ENCODE peak calls at places on chromosomes 5 and 9, in five cellular contexts. S is neural crest cell; A is activated T-cell treated with anti-CD3 and anti-CD28 coated beads, Interleukin-2, amount 50 U/mL, for 4 hours; T is HCT116; M is LNCaP clone FGC. R is an unnamed sample.
A peak's percentile ranks its signal among the peaks of the same experiment; 100 is the strongest.

GRCh38 chr5:5494489-5495402 is 72.3 kb downstream of the ICE1 start:
- DNase-seq in S (peak; percentile 44), M (peak; percentile 39), A (peak; percentile 78), T (peak; percentile 55), R (no peak)

GRCh38 chr9:5230554-5230953 is 665 bp upstream of the INSL4 start:
- DNase-seq in A (no peak), M (no peak), T (no peak), S (no peak), R (no peak)

GRCh38 chr5:112757468-112758208 is 20.0 kb downstream of the APC start:
- DNase-seq in A (no peak), T (peak; percentile 48), M (peak; percentile 59), S (no peak), R (peak; percentile 42)

GRCh38 chr5:89769975-89770374 is 639.6 kb downstream of the CETN3 start:
- DNase-seq in A (no peak), T (peak; percentile 2), M (no peak), S (no peak), R (peak; percentile 12)

GRCh38 chr5:766666-767431 is 17.7 kb downstream of the ZDHHC11B start:
- DNase-seq in S (no peak), M (no peak), A (no peak), T (no peak), R (no peak)

GRCh38 chr5:163434410-163434866 is 3.0 kb upstream of the CCNG1 start:
- DNase-seq in T (no peak), A (no peak), S (no peak), M (no peak), R (no peak)

GRCh38 chr9:129141066-129142041 is 30.1 kb downstream of the PTPA start:
- DNase-seq in T (no peak), A (no peak), S (no peak), M (no peak), R (no peak)

GRCh38 chr9:79663299-79663698 is 91.5 kb downstream of the TLE4 start:
- DNase-seq in T (no peak), M (no peak), A (no peak), S (no peak), R (no peak)

GRCh38 chr5:113084402-113085083 is 107.9 kb downstream of the DCP2 start:
- DNase-seq in M (no peak), T (no peak), S (no peak), A (no peak), R (no peak)

GRCh38 chr9:16341176-16341575 is 529.3 kb downstream of the BNC2 start:
- DNase-seq in A (no peak), M (no peak), S (no peak), T (no peak), R (no peak)

GRCh38 chr5:35149041-35149440 is 81.2 kb downstream of the PRLR start:
- DNase-seq in S (no peak), A (no peak), T (no peak), M (no peak), R (no peak)

GRCh38 chr5:141479776-141480175 is 4.0 kb downstream of the PCDHGC3 start:
- DNase-seq in T (no peak), S (no peak), M (no peak), A (no peak), R (no peak)

GRCh38 chr5:133873454-133873853 is 95.0 kb downstream of the C5orf15 start:
- DNase-seq in T (no peak), A (no peak), M (no peak), S (no peak), R (no peak)

GRCh38 chr9:81848472-81848871 is 79.8 kb upstream of the SPATA31D4 start:
- DNase-seq in S (no peak), A (no peak), T (no peak), M (peak; percentile 42), R (no peak)

GRCh38 chr9:92265159-92265558 is 28.3 kb downstream of the IARS1 start:
- DNase-seq in S (no peak), T (no peak), M (no peak), A (no peak), R (peak; percentile 25)

GRCh38 chr5:173855162-173855994 is 32.8 kb upstream of the CPEB4 start:
- DNase-seq in M (no peak), T (no peak), S (no peak), A (no peak), R (no peak)

GRCh38 chr9:15357050-15357653 is 50.1 kb upstream of the TTC39B start:
- DNase-seq in M (no peak), S (no peak), T (no peak), A (no peak), R (no peak)